ENCODE peak calls at places on chromosome 11, in seven cellular contexts. One of them, this sample, is unnamed.

GRCh38 chr11:58739725-58740430 is 8.1 kb upstream of the GLYAT start:
- DNase-seq in HepG2: no peak
- DNase-seq in HCT116: no peak
- DNase-seq in H1: no peak
- DNase-seq in K562: peak
- DNase-seq in SK-N-SH: no peak
- DNase-seq in GM12878: no peak
- DNase-seq in this sample: no peak

GRCh38 chr11:1920128-1920908 is 815 bp downstream of the TNNT3 start:
- DNase-seq in HepG2: no peak
- DNase-seq in HCT116: no peak
- DNase-seq in H1: no peak
- DNase-seq in K562: no peak
- DNase-seq in SK-N-SH: peak
- DNase-seq in GM12878: no peak
- DNase-seq in this sample: no peak

GRCh38 chr11:15616130-15617105 is 501.7 kb downstream of the INSC start:
- DNase-seq in HepG2: no peak
- DNase-seq in HCT116: no peak
- DNase-seq in H1: no peak
- DNase-seq in K562: no peak
- DNase-seq in SK-N-SH: peak
- DNase-seq in GM12878: no peak
- DNase-seq in this sample: peak

GRCh38 chr11:92628401-92629292 is 340.8 kb upstream of the MTNR1B start:
- DNase-seq in HepG2: no peak
- DNase-seq in HCT116: no peak
- DNase-seq in H1: no peak
- DNase-seq in K562: no peak
- DNase-seq in SK-N-SH: no peak
- DNase-seq in GM12878: no peak
- DNase-seq in this sample: no peak

GRCh38 chr11:30435488-30435887 is 112.6 kb downstream of the ARL14EP start:
- DNase-seq in HepG2: no peak
- DNase-seq in HCT116: no peak
- DNase-seq in H1: no peak
- DNase-seq in K562: no peak
- DNase-seq in SK-N-SH: no peak
- DNase-seq in GM12878: no peak
- DNase-seq in this sample: peak

GRCh38 chr11:44568706-44569473 is 3.4 kb downstream of the CD82 start:
- DNase-seq in HepG2: no peak
- DNase-seq in HCT116: no peak
- DNase-seq in H1: no peak
- DNase-seq in K562: peak
- DNase-seq in SK-N-SH: peak
- DNase-seq in GM12878: peak
- DNase-seq in this sample: no peak

GRCh38 chr11:42571486-42572230 is 740.1 kb upstream of the API5 start:
- DNase-seq in HepG2: no peak
- DNase-seq in HCT116: no peak
- DNase-seq in H1: no peak
- DNase-seq in K562: no peak
- DNase-seq in SK-N-SH: no peak
- DNase-seq in GM12878: no peak
- DNase-seq in this sample: no peak

GRCh38 chr11:86499723-86500129 is 125.0 kb downstream of the CCDC81 start:
- DNase-seq in HepG2: peak
- DNase-seq in HCT116: no peak
- DNase-seq in H1: no peak
- DNase-seq in K562: no peak
- DNase-seq in SK-N-SH: no peak
- DNase-seq in GM12878: no peak
- DNase-seq in this sample: peak

GRCh38 chr11:61671527-61671926 is 8.7 kb upstream of the DAGLA start:
- DNase-seq in HepG2: peak
- DNase-seq in HCT116: no peak
- DNase-seq in H1: no peak
- DNase-seq in K562: peak
- DNase-seq in SK-N-SH: no peak
- DNase-seq in GM12878: no peak
- DNase-seq in this sample: peak

GRCh38 chr11:124865902-124866851 is 945 bp downstream of the ROBO3 start:
- DNase-seq in HepG2: no peak
- DNase-seq in HCT116: no peak
- DNase-seq in H1: peak
- DNase-seq in K562: peak
- DNase-seq in SK-N-SH: peak
- DNase-seq in GM12878: no peak
- DNase-seq in this sample: peak

GRCh38 chr11:2701898-2702434 is 2.2 kb upstream of the KCNQ1OT1 start:
- DNase-seq in HepG2: no peak
- DNase-seq in HCT116: no peak
- DNase-seq in H1: no peak
- DNase-seq in K562: no peak
- DNase-seq in SK-N-SH: no peak
- DNase-seq in GM12878: no peak
- DNase-seq in this sample: no peak

GRCh38 chr11:67022341-67022933 is 497 bp upstream of the SYT12 start:
- DNase-seq in HepG2: no peak
- DNase-seq in HCT116: peak
- DNase-seq in H1: no peak
- DNase-seq in K562: no peak
- DNase-seq in SK-N-SH: peak
- DNase-seq in GM12878: no peak
- DNase-seq in this sample: no peak

GRCh38 chr11:33910960-33911339 is 19.1 kb upstream of the LMO2 start:
- DNase-seq in HepG2: no peak
- DNase-seq in HCT116: no peak
- DNase-seq in H1: no peak
- DNase-seq in K562: no peak
- DNase-seq in SK-N-SH: no peak
- DNase-seq in GM12878: no peak
- DNase-seq in this sample: no peak

GRCh38 chr11:127454856-127455255 is 454.3 kb upstream of the KIRREL3 start:
- DNase-seq in HepG2: no peak
- DNase-seq in HCT116: no peak
- DNase-seq in H1: no peak
- DNase-seq in K562: no peak
- DNase-seq in SK-N-SH: no peak
- DNase-seq in GM12878: no peak
- DNase-seq in this sample: no peak

GRCh38 chr11:8095356-8095755 is 14.3 kb downstream of the TUB start:
- DNase-seq in HepG2: no peak
- DNase-seq in HCT116: no peak
- DNase-seq in H1: no peak
- DNase-seq in K562: no peak
- DNase-seq in SK-N-SH: no peak
- DNase-seq in GM12878: no peak
- DNase-seq in this sample: no peak

GRCh38 chr11:44585421-44585820 is 20.0 kb downstream of the CD82 start:
- DNase-seq in HepG2: no peak
- DNase-seq in HCT116: no peak
- DNase-seq in H1: no peak
- DNase-seq in K562: no peak
- DNase-seq in SK-N-SH: no peak
- DNase-seq in GM12878: no peak
- DNase-seq in this sample: no peak

GRCh38 chr11:19680824-19681368 is 31.7 kb upstream of the NAV2 start:
- DNase-seq in HepG2: no peak
- DNase-seq in HCT116: no peak
- DNase-seq in H1: no peak
- DNase-seq in K562: no peak
- DNase-seq in SK-N-SH: no peak
- DNase-seq in GM12878: no peak
- DNase-seq in this sample: no peak

GRCh38 chr11:77055913-77056312 is 10.9 kb upstream of the CAPN5 start:
- DNase-seq in HepG2: no peak
- DNase-seq in HCT116: no peak
- DNase-seq in H1: no peak
- DNase-seq in K562: no peak
- DNase-seq in SK-N-SH: no peak
- DNase-seq in GM12878: no peak
- DNase-seq in this sample: no peak

GRCh38 chr11:7436657-7437056 is 48.6 kb upstream of the OLFML1 start:
- DNase-seq in HepG2: no peak
- DNase-seq in HCT116: no peak
- DNase-seq in H1: no peak
- DNase-seq in K562: no peak
- DNase-seq in SK-N-SH: no peak
- DNase-seq in GM12878: no peak
- DNase-seq in this sample: no peak

GRCh38 chr11:103696130-103696529 is 340.3 kb upstream of the DDI1 start:
- DNase-seq in HepG2: no peak
- DNase-seq in HCT116: no peak
- DNase-seq in H1: no peak
- DNase-seq in K562: no peak
- DNase-seq in SK-N-SH: peak
- DNase-seq in GM12878: no peak
- DNase-seq in this sample: no peak

GRCh38 chr11:126594921-126595367 is 239.5 kb downstream of the ST3GAL4 start:
- DNase-seq in HepG2: no peak
- DNase-seq in HCT116: no peak
- DNase-seq in H1: no peak
- DNase-seq in K562: no peak
- DNase-seq in SK-N-SH: no peak
- DNase-seq in GM12878: no peak
- DNase-seq in this sample: no peak

GRCh38 chr11:106482920-106483761 is 405.7 kb downstream of the AASDHPPT start:
- DNase-seq in HepG2: peak
- DNase-seq in HCT116: no peak
- DNase-seq in H1: no peak
- DNase-seq in K562: no peak
- DNase-seq in SK-N-SH: no peak
- DNase-seq in GM12878: no peak
- DNase-seq in this sample: no peak

GRCh38 chr11:42651654-42652053 is 660.1 kb upstream of the API5 start:
- DNase-seq in HepG2: no peak
- DNase-seq in HCT116: no peak
- DNase-seq in H1: no peak
- DNase-seq in K562: no peak
- DNase-seq in SK-N-SH: no peak
- DNase-seq in GM12878: no peak
- DNase-seq in this sample: no peak

GRCh38 chr11:92554662-92555061 is 330.0 kb downstream of the FAT3 start:
- DNase-seq in HepG2: no peak
- DNase-seq in HCT116: no peak
- DNase-seq in H1: no peak
- DNase-seq in K562: no peak
- DNase-seq in SK-N-SH: no peak
- DNase-seq in GM12878: no peak
- DNase-seq in this sample: no peak

GRCh38 chr11:46506486-46506808 is 87.4 kb downstream of the AMBRA1 start:
- DNase-seq in HepG2: no peak
- DNase-seq in HCT116: no peak
- DNase-seq in H1: no peak
- DNase-seq in K562: no peak
- DNase-seq in SK-N-SH: no peak
- DNase-seq in GM12878: no peak
- DNase-seq in this sample: no peak

GRCh38 chr11:87057749-87058148 is 20.0 kb downstream of the TMEM135 start:
- DNase-seq in HepG2: no peak
- DNase-seq in HCT116: no peak
- DNase-seq in H1: no peak
- DNase-seq in K562: no peak
- DNase-seq in SK-N-SH: no peak
- DNase-seq in GM12878: no peak
- DNase-seq in this sample: no peak

GRCh38 chr11:79314906-79315689 is 125.7 kb downstream of the TENM4 start:
- DNase-seq in HepG2: no peak
- DNase-seq in HCT116: no peak
- DNase-seq in H1: peak
- DNase-seq in K562: no peak
- DNase-seq in SK-N-SH: no peak
- DNase-seq in GM12878: no peak
- DNase-seq in this sample: peak
- TF ChIP-seq JUND in HepG2: no peak
- TF ChIP-seq JUND in HCT116: no peak
- TF ChIP-seq JUND in H1: no peak
- TF ChIP-seq JUND in K562: no peak
- TF ChIP-seq JUND in SK-N-SH: no peak
- TF ChIP-seq JUND in GM12878: no peak
- TF ChIP-seq JUND in this sample: no peak

GRCh38 chr11:17350455-17351170 is 987 bp upstream of the NCR3LG1 start:
- DNase-seq in HepG2: no peak
- DNase-seq in HCT116: no peak
- DNase-seq in H1: no peak
- DNase-seq in K562: no peak
- DNase-seq in SK-N-SH: no peak
- DNase-seq in GM12878: no peak
- DNase-seq in this sample: no peak

GRCh38 chr11:17351171-17351509 is 460 bp upstream of the NCR3LG1 start:
- DNase-seq in HepG2: no peak
- DNase-seq in HCT116: no peak
- DNase-seq in H1: no peak
- DNase-seq in K562: no peak
- DNase-seq in SK-N-SH: no peak
- DNase-seq in GM12878: no peak
- DNase-seq in this sample: no peak

GRCh38 chr11:17352925-17353227 is 1.3 kb downstream of the NCR3LG1 start:
- DNase-seq in HepG2: peak
- DNase-seq in HCT116: no peak
- DNase-seq in H1: peak
- DNase-seq in K562: peak
- DNase-seq in SK-N-SH: peak
- DNase-seq in GM12878: no peak
- DNase-seq in this sample: peak

GRCh38 chr11:17353228-17354021 is 1.8 kb downstream of the NCR3LG1 start:
- DNase-seq in HepG2: peak
- DNase-seq in HCT116: peak
- DNase-seq in H1: peak
- DNase-seq in K562: peak
- DNase-seq in SK-N-SH: peak
- DNase-seq in GM12878: peak
- DNase-seq in this sample: peak

GRCh38 chr11:17351510-17352176 is at the start of gene NCR3LG1:
- DNase-seq in HepG2: peak
- DNase-seq in HCT116: no peak
- DNase-seq in H1: peak
- DNase-seq in K562: peak
- DNase-seq in SK-N-SH: peak
- DNase-seq in GM12878: no peak
- DNase-seq in this sample: peak
- TF ChIP-seq JUND in HepG2: no peak
- TF ChIP-seq JUND in HCT116: no peak
- TF ChIP-seq JUND in H1: no peak
- TF ChIP-seq JUND in K562: no peak
- TF ChIP-seq JUND in SK-N-SH: no peak
- TF ChIP-seq JUND in GM12878: no peak
- TF ChIP-seq JUND in this sample: no peak

GRCh38 chr11:118912742-118913410 is 12.8 kb downstream of the BCL9L start:
- DNase-seq in HepG2: no peak
- DNase-seq in HCT116: no peak
- DNase-seq in H1: no peak
- DNase-seq in K562: no peak
- DNase-seq in SK-N-SH: no peak
- DNase-seq in GM12878: peak
- DNase-seq in this sample: no peak
- TF ChIP-seq JUND in HepG2: no peak
- TF ChIP-seq JUND in HCT116: no peak
- TF ChIP-seq JUND in H1: no peak
- TF ChIP-seq JUND in K562: peak
- TF ChIP-seq JUND in SK-N-SH: no peak
- TF ChIP-seq JUND in GM12878: no peak
- TF ChIP-seq JUND in this sample: no peak

GRCh38 chr11:35121326-35121865 is 17.6 kb upstream of the CD44 start:
- DNase-seq in HepG2: no peak
- DNase-seq in HCT116: no peak
- DNase-seq in H1: no peak
- DNase-seq in K562: no peak
- DNase-seq in SK-N-SH: no peak
- DNase-seq in GM12878: no peak
- DNase-seq in this sample: no peak
- TF ChIP-seq JUND in HepG2: no peak
- TF ChIP-seq JUND in HCT116: no peak
- TF ChIP-seq JUND in H1: no peak
- TF ChIP-seq JUND in K562: no peak
- TF ChIP-seq JUND in SK-N-SH: no peak
- TF ChIP-seq JUND in GM12878: no peak
- TF ChIP-seq JUND in this sample: no peak